ENCODE peak calls at places on chromosomes 3 and 15, in ten cellular contexts. One of them, this sample, is unnamed.

GRCh38 chr3:182393151-182393550 is 400.2 kb upstream of the ATP11B start:
- DNase-seq in NT2/D1: no peak
- DNase-seq in omental fat pad: no peak
- DNase-seq in astrocyte of the spinal cord: no peak
- DNase-seq in activated CD4-positive, alpha-beta T cell treated with anti-CD3 and anti-CD28 coated beads for 4 hours: no peak
- DNase-seq in ACHN: no peak
- DNase-seq in PC-3: no peak
- DNase-seq in nucleus accumbens: no peak
- DNase-seq in AG04449: no peak
- DNase-seq in AG08396: no peak
- DNase-seq in this sample: no peak

GRCh38 chr3:12980596-12981290 is 92.5 kb downstream of the IQSEC1 start:
- DNase-seq in astrocyte of the spinal cord: no peak
- DNase-seq in nucleus accumbens: no peak
- DNase-seq in AG08396: no peak
- DNase-seq in omental fat pad: no peak
- DNase-seq in AG04449: no peak
- DNase-seq in PC-3: no peak
- DNase-seq in ACHN: no peak
- DNase-seq in NT2/D1: no peak
- DNase-seq in activated CD4-positive, alpha-beta T cell treated with anti-CD3 and anti-CD28 coated beads for 4 hours: no peak
- DNase-seq in this sample: no peak

GRCh38 chr15:37108725-37109124 is 8.4 kb upstream of the MEIS2 start:
- DNase-seq in ACHN: no peak
- DNase-seq in nucleus accumbens: no peak
- DNase-seq in activated CD4-positive, alpha-beta T cell treated with anti-CD3 and anti-CD28 coated beads for 4 hours: no peak
- DNase-seq in astrocyte of the spinal cord: no peak
- DNase-seq in AG08396: no peak
- DNase-seq in NT2/D1: no peak
- DNase-seq in AG04449: no peak
- DNase-seq in omental fat pad: no peak
- DNase-seq in PC-3: no peak
- DNase-seq in this sample: no peak

GRCh38 chr15:57375827-57376694 is at the start of gene CGNL1:
- DNase-seq in AG04449: no peak
- DNase-seq in astrocyte of the spinal cord: no peak
- DNase-seq in AG08396: peak
- DNase-seq in ACHN: peak
- DNase-seq in activated CD4-positive, alpha-beta T cell treated with anti-CD3 and anti-CD28 coated beads for 4 hours: no peak
- DNase-seq in PC-3: peak
- DNase-seq in NT2/D1: no peak
- DNase-seq in omental fat pad: no peak
- DNase-seq in nucleus accumbens: no peak
- DNase-seq in this sample: peak

GRCh38 chr3:66496731-66497130 is 4.1 kb downstream of the LRIG1 start:
- DNase-seq in nucleus accumbens: no peak
- DNase-seq in PC-3: no peak
- DNase-seq in NT2/D1: no peak
- DNase-seq in AG08396: no peak
- DNase-seq in AG04449: no peak
- DNase-seq in omental fat pad: no peak
- DNase-seq in activated CD4-positive, alpha-beta T cell treated with anti-CD3 and anti-CD28 coated beads for 4 hours: no peak
- DNase-seq in ACHN: no peak
- DNase-seq in astrocyte of the spinal cord: no peak
- DNase-seq in this sample: no peak

GRCh38 chr3:136990826-136991225 is 33.0 kb downstream of the IL20RB start:
- DNase-seq in astrocyte of the spinal cord: no peak
- DNase-seq in ACHN: no peak
- DNase-seq in PC-3: no peak
- DNase-seq in omental fat pad: no peak
- DNase-seq in AG04449: no peak
- DNase-seq in nucleus accumbens: no peak
- DNase-seq in NT2/D1: no peak
- DNase-seq in AG08396: no peak
- DNase-seq in activated CD4-positive, alpha-beta T cell treated with anti-CD3 and anti-CD28 coated beads for 4 hours: no peak
- DNase-seq in this sample: no peak

GRCh38 chr3:171349392-171349791 is 110.8 kb downstream of the TNIK start:
- DNase-seq in ACHN: no peak
- DNase-seq in activated CD4-positive, alpha-beta T cell treated with anti-CD3 and anti-CD28 coated beads for 4 hours: no peak
- DNase-seq in AG08396: no peak
- DNase-seq in AG04449: no peak
- DNase-seq in nucleus accumbens: no peak
- DNase-seq in NT2/D1: no peak
- DNase-seq in astrocyte of the spinal cord: no peak
- DNase-seq in omental fat pad: no peak
- DNase-seq in PC-3: peak
- DNase-seq in this sample: peak

GRCh38 chr15:36844453-36845094 is 255.8 kb downstream of the MEIS2 start:
- DNase-seq in AG04449: peak
- DNase-seq in NT2/D1: no peak
- DNase-seq in ACHN: no peak
- DNase-seq in activated CD4-positive, alpha-beta T cell treated with anti-CD3 and anti-CD28 coated beads for 4 hours: no peak
- DNase-seq in omental fat pad: no peak
- DNase-seq in astrocyte of the spinal cord: peak
- DNase-seq in AG08396: peak
- DNase-seq in PC-3: peak
- DNase-seq in nucleus accumbens: no peak
- DNase-seq in this sample: peak

GRCh38 chr3:12966847-12967750 is 106.1 kb downstream of the IQSEC1 start:
- DNase-seq in omental fat pad: no peak
- DNase-seq in nucleus accumbens: no peak
- DNase-seq in activated CD4-positive, alpha-beta T cell treated with anti-CD3 and anti-CD28 coated beads for 4 hours: peak
- DNase-seq in AG08396: peak
- DNase-seq in ACHN: peak
- DNase-seq in NT2/D1: no peak
- DNase-seq in AG04449: no peak
- DNase-seq in astrocyte of the spinal cord: peak
- DNase-seq in PC-3: no peak
- DNase-seq in this sample: peak

GRCh38 chr15:75436861-75437260 is 14.6 kb downstream of the SIN3A start:
- DNase-seq in omental fat pad: no peak
- DNase-seq in ACHN: no peak
- DNase-seq in NT2/D1: no peak
- DNase-seq in AG08396: no peak
- DNase-seq in astrocyte of the spinal cord: no peak
- DNase-seq in AG04449: no peak
- DNase-seq in PC-3: no peak
- DNase-seq in activated CD4-positive, alpha-beta T cell treated with anti-CD3 and anti-CD28 coated beads for 4 hours: no peak
- DNase-seq in nucleus accumbens: no peak
- DNase-seq in this sample: no peak

GRCh38 chr3:126543457-126544090 is 15.2 kb downstream of the C3orf22 start:
- DNase-seq in nucleus accumbens: no peak
- DNase-seq in AG04449: no peak
- DNase-seq in PC-3: no peak
- DNase-seq in NT2/D1: no peak
- DNase-seq in omental fat pad: no peak
- DNase-seq in AG08396: no peak
- DNase-seq in astrocyte of the spinal cord: no peak
- DNase-seq in ACHN: no peak
- DNase-seq in activated CD4-positive, alpha-beta T cell treated with anti-CD3 and anti-CD28 coated beads for 4 hours: no peak
- DNase-seq in this sample: no peak

GRCh38 chr3:177893321-177893720 is 642.9 kb upstream of the KCNMB2 start:
- DNase-seq in activated CD4-positive, alpha-beta T cell treated with anti-CD3 and anti-CD28 coated beads for 4 hours: no peak
- DNase-seq in NT2/D1: no peak
- DNase-seq in PC-3: peak
- DNase-seq in astrocyte of the spinal cord: no peak
- DNase-seq in nucleus accumbens: no peak
- DNase-seq in AG08396: no peak
- DNase-seq in omental fat pad: no peak
- DNase-seq in ACHN: peak
- DNase-seq in AG04449: no peak
- DNase-seq in this sample: peak

GRCh38 chr15:84725001-84725491 is 9.1 kb upstream of the SEC11A start:
- DNase-seq in ACHN: no peak
- DNase-seq in AG04449: no peak
- DNase-seq in PC-3: peak
- DNase-seq in NT2/D1: no peak
- DNase-seq in nucleus accumbens: no peak
- DNase-seq in AG08396: no peak
- DNase-seq in omental fat pad: no peak
- DNase-seq in astrocyte of the spinal cord: no peak
- DNase-seq in activated CD4-positive, alpha-beta T cell treated with anti-CD3 and anti-CD28 coated beads for 4 hours: no peak
- DNase-seq in this sample: peak

GRCh38 chr15:39267685-39268084 is 313.2 kb upstream of the THBS1 start:
- DNase-seq in astrocyte of the spinal cord: no peak
- DNase-seq in ACHN: no peak
- DNase-seq in NT2/D1: no peak
- DNase-seq in PC-3: no peak
- DNase-seq in activated CD4-positive, alpha-beta T cell treated with anti-CD3 and anti-CD28 coated beads for 4 hours: no peak
- DNase-seq in AG08396: no peak
- DNase-seq in nucleus accumbens: no peak
- DNase-seq in omental fat pad: no peak
- DNase-seq in AG04449: no peak
- DNase-seq in this sample: peak

GRCh38 chr15:65037279-65037678 is 7.8 kb upstream of the MTFMT start:
- DNase-seq in nucleus accumbens: no peak
- DNase-seq in AG04449: no peak
- DNase-seq in activated CD4-positive, alpha-beta T cell treated with anti-CD3 and anti-CD28 coated beads for 4 hours: no peak
- DNase-seq in PC-3: no peak
- DNase-seq in omental fat pad: no peak
- DNase-seq in NT2/D1: no peak
- DNase-seq in ACHN: no peak
- DNase-seq in astrocyte of the spinal cord: no peak
- DNase-seq in AG08396: no peak
- DNase-seq in this sample: no peak

GRCh38 chr3:181533811-181534210 is 177.9 kb upstream of the SOX2 start:
- DNase-seq in nucleus accumbens: no peak
- DNase-seq in astrocyte of the spinal cord: no peak
- DNase-seq in AG04449: no peak
- DNase-seq in NT2/D1: no peak
- DNase-seq in ACHN: no peak
- DNase-seq in PC-3: no peak
- DNase-seq in AG08396: no peak
- DNase-seq in omental fat pad: no peak
- DNase-seq in activated CD4-positive, alpha-beta T cell treated with anti-CD3 and anti-CD28 coated beads for 4 hours: no peak
- DNase-seq in this sample: no peak

GRCh38 chr15:31045606-31046005 is 54.2 kb upstream of the MTMR10 start:
- DNase-seq in omental fat pad: no peak
- DNase-seq in astrocyte of the spinal cord: no peak
- DNase-seq in AG04449: no peak
- DNase-seq in ACHN: no peak
- DNase-seq in nucleus accumbens: no peak
- DNase-seq in activated CD4-positive, alpha-beta T cell treated with anti-CD3 and anti-CD28 coated beads for 4 hours: no peak
- DNase-seq in AG08396: no peak
- DNase-seq in NT2/D1: no peak
- DNase-seq in PC-3: no peak
- DNase-seq in this sample: no peak

GRCh38 chr3:86410587-86410986 is 580.4 kb downstream of the VGLL3 start:
- DNase-seq in omental fat pad: no peak
- DNase-seq in AG08396: no peak
- DNase-seq in ACHN: no peak
- DNase-seq in PC-3: no peak
- DNase-seq in AG04449: no peak
- DNase-seq in nucleus accumbens: no peak
- DNase-seq in activated CD4-positive, alpha-beta T cell treated with anti-CD3 and anti-CD28 coated beads for 4 hours: no peak
- DNase-seq in NT2/D1: peak
- DNase-seq in astrocyte of the spinal cord: no peak
- DNase-seq in this sample: no peak

GRCh38 chr3:40516201-40516600 is 8.6 kb upstream of the ZNF621 start:
- DNase-seq in NT2/D1: no peak
- DNase-seq in ACHN: no peak
- DNase-seq in activated CD4-positive, alpha-beta T cell treated with anti-CD3 and anti-CD28 coated beads for 4 hours: no peak
- DNase-seq in nucleus accumbens: no peak
- DNase-seq in omental fat pad: no peak
- DNase-seq in astrocyte of the spinal cord: peak
- DNase-seq in AG04449: peak
- DNase-seq in PC-3: no peak
- DNase-seq in AG08396: no peak
- DNase-seq in this sample: peak

GRCh38 chr3:102089904-102090492 is 240.7 kb downstream of the NFKBIZ start:
- DNase-seq in AG08396: peak
- DNase-seq in omental fat pad: no peak
- DNase-seq in NT2/D1: no peak
- DNase-seq in nucleus accumbens: no peak
- DNase-seq in ACHN: peak
- DNase-seq in activated CD4-positive, alpha-beta T cell treated with anti-CD3 and anti-CD28 coated beads for 4 hours: no peak
- DNase-seq in PC-3: peak
- DNase-seq in astrocyte of the spinal cord: peak
- DNase-seq in AG04449: peak
- DNase-seq in this sample: peak

GRCh38 chr3:6791161-6791560 is 69.8 kb upstream of the GRM7 start:
- DNase-seq in activated CD4-positive, alpha-beta T cell treated with anti-CD3 and anti-CD28 coated beads for 4 hours: no peak
- DNase-seq in AG08396: no peak
- DNase-seq in nucleus accumbens: no peak
- DNase-seq in PC-3: peak
- DNase-seq in AG04449: no peak
- DNase-seq in ACHN: peak
- DNase-seq in omental fat pad: no peak
- DNase-seq in NT2/D1: no peak
- DNase-seq in astrocyte of the spinal cord: peak
- DNase-seq in this sample: no peak

GRCh38 chr15:31327674-31328424 is 1.2 kb downstream of the KLF13 start:
- DNase-seq in PC-3: peak
- DNase-seq in ACHN: peak
- DNase-seq in activated CD4-positive, alpha-beta T cell treated with anti-CD3 and anti-CD28 coated beads for 4 hours: peak
- DNase-seq in astrocyte of the spinal cord: peak
- DNase-seq in nucleus accumbens: peak
- DNase-seq in AG08396: peak
- DNase-seq in NT2/D1: no peak
- DNase-seq in omental fat pad: no peak
- DNase-seq in AG04449: no peak
- DNase-seq in this sample: peak

GRCh38 chr3:54965746-54966145 is 37.9 kb upstream of the LRTM1 start:
- DNase-seq in astrocyte of the spinal cord: peak
- DNase-seq in AG08396: peak
- DNase-seq in omental fat pad: no peak
- DNase-seq in nucleus accumbens: no peak
- DNase-seq in PC-3: no peak
- DNase-seq in NT2/D1: no peak
- DNase-seq in activated CD4-positive, alpha-beta T cell treated with anti-CD3 and anti-CD28 coated beads for 4 hours: no peak
- DNase-seq in AG04449: no peak
- DNase-seq in ACHN: no peak
- DNase-seq in this sample: peak

GRCh38 chr3:167941234-167941995 is 154.3 kb downstream of the GOLIM4 start:
- DNase-seq in omental fat pad: no peak
- DNase-seq in AG04449: no peak
- DNase-seq in astrocyte of the spinal cord: peak
- DNase-seq in NT2/D1: no peak
- DNase-seq in AG08396: peak
- DNase-seq in ACHN: no peak
- DNase-seq in PC-3: peak
- DNase-seq in activated CD4-positive, alpha-beta T cell treated with anti-CD3 and anti-CD28 coated beads for 4 hours: no peak
- DNase-seq in nucleus accumbens: no peak
- DNase-seq in this sample: peak

GRCh38 chr15:64692166-64692565 is 83.2 kb downstream of the RBPMS2 start:
- DNase-seq in omental fat pad: no peak
- DNase-seq in ACHN: no peak
- DNase-seq in NT2/D1: no peak
- DNase-seq in nucleus accumbens: no peak
- DNase-seq in PC-3: no peak
- DNase-seq in astrocyte of the spinal cord: no peak
- DNase-seq in AG08396: no peak
- DNase-seq in activated CD4-positive, alpha-beta T cell treated with anti-CD3 and anti-CD28 coated beads for 4 hours: no peak
- DNase-seq in AG04449: no peak
- DNase-seq in this sample: no peak

GRCh38 chr3:175865724-175866123 is 1006.6 kb downstream of the NAALADL2 start:
- DNase-seq in astrocyte of the spinal cord: no peak
- DNase-seq in NT2/D1: no peak
- DNase-seq in activated CD4-positive, alpha-beta T cell treated with anti-CD3 and anti-CD28 coated beads for 4 hours: no peak
- DNase-seq in AG04449: no peak
- DNase-seq in AG08396: no peak
- DNase-seq in omental fat pad: no peak
- DNase-seq in nucleus accumbens: no peak
- DNase-seq in PC-3: no peak
- DNase-seq in ACHN: no peak
- DNase-seq in this sample: no peak

GRCh38 chr3:150309557-150309956 is 98.5 kb upstream of the TSC22D2 start:
- DNase-seq in ACHN: no peak
- DNase-seq in activated CD4-positive, alpha-beta T cell treated with anti-CD3 and anti-CD28 coated beads for 4 hours: no peak
- DNase-seq in AG04449: no peak
- DNase-seq in AG08396: no peak
- DNase-seq in nucleus accumbens: no peak
- DNase-seq in NT2/D1: no peak
- DNase-seq in omental fat pad: no peak
- DNase-seq in astrocyte of the spinal cord: peak
- DNase-seq in PC-3: peak
- DNase-seq in this sample: peak

GRCh38 chr3:13715167-13715954 is 164.5 kb downstream of the WNT7A start:
- DNase-seq in activated CD4-positive, alpha-beta T cell treated with anti-CD3 and anti-CD28 coated beads for 4 hours: no peak
- DNase-seq in astrocyte of the spinal cord: no peak
- DNase-seq in omental fat pad: no peak
- DNase-seq in AG04449: no peak
- DNase-seq in PC-3: no peak
- DNase-seq in NT2/D1: no peak
- DNase-seq in AG08396: no peak
- DNase-seq in ACHN: no peak
- DNase-seq in nucleus accumbens: no peak
- DNase-seq in this sample: no peak